ENCODE peak calls at places on chromosomes 11 and 22, in five cellular contexts. F, I, Z, C and D are unnamed samples.

GRCh38 chr11:15108592-15109130 is 6.1 kb upstream of the INSC start:
- ATAC-seq in F (no peak), I (no peak), Z (no peak), C (no peak), D (no peak)

GRCh38 chr11:78822931-78823423 is 248.3 kb upstream of the NARS2 start:
- ATAC-seq in F (peak), I (no peak), Z (no peak), C (no peak), D (no peak)

GRCh38 chr11:83722392-83722791 is 436.2 kb upstream of the CCDC90B start:
- ATAC-seq in F (no peak), I (no peak), Z (no peak), C (no peak), D (no peak)

GRCh38 chr11:46475926-46476545 is 84.5 kb upstream of the CHRM4 start:
- ATAC-seq in F (no peak), I (no peak), Z (no peak), C (no peak), D (no peak)

GRCh38 chr11:86182976-86183584 is 61.5 kb upstream of the EED start:
- ATAC-seq in F (no peak), I (peak), Z (peak), C (peak), D (no peak)

GRCh38 chr11:2987881-2988280 is 4.2 kb downstream of the NAP1L4 start:
- ATAC-seq in F (no peak), I (no peak), Z (peak), C (no peak), D (no peak)

GRCh38 chr11:110125632-110126031 is 32.4 kb downstream of the ZC3H12C start:
- ATAC-seq in F (no peak), I (no peak), Z (no peak), C (no peak), D (no peak)

GRCh38 chr22:17927062-17927461 is 97.3 kb downstream of the MICAL3 start:
- ATAC-seq in F (no peak), I (no peak), Z (no peak), C (no peak), D (no peak)

GRCh38 chr11:3904228-3904627 is 48.8 kb downstream of the STIM1 start:
- ATAC-seq in F (peak), I (no peak), Z (no peak), C (no peak), D (no peak)